ENCODE peak calls at places on chromosomes 11 and 22, in nine cellular contexts. Q is naive thymus-derived CD4-positive, alpha-beta T cell; D is right lobe of liver; H is GM23248; R is upper lobe of left lung; G is astrocyte; X is left ventricle myocardium inferior; S is CD8-positive, alpha-beta T cell; N is left lung. J is an unnamed sample. For H3K4me1, the result is how much of the 10 kb centered on the place peaks cover.

GRCh38 chr11:116172156-116172555 is 600.6 kb downstream of the BUD13 start:
- DNase-seq in D (no peak), N (no peak), R (no peak), Q (no peak), H (no peak), S (no peak), G (no peak), X (no peak), J (no peak)

GRCh38 chr11:133893381-133893780 is 48.1 kb upstream of the SPATA19 start:
- DNase-seq in S (no peak), H (no peak), X (no peak), Q (no peak), G (no peak), R (peak), D (no peak), N (no peak), J (no peak)

GRCh38 chr11:13118194-13118593 is 109.1 kb downstream of the RASSF10 start:
- DNase-seq in G (peak), X (no peak), S (no peak), Q (no peak), H (peak), N (no peak), D (no peak), R (no peak), J (peak)

GRCh38 chr11:44618561-44619425 is 53.3 kb downstream of the CD82 start:
- DNase-seq in G (no peak), H (no peak), S (no peak), N (no peak), Q (no peak), D (peak), X (peak), R (no peak), J (no peak)

GRCh38 chr22:38953577-38954413 is 3.6 kb upstream of the APOBEC3A start:
- DNase-seq in G (no peak), D (peak), H (peak), Q (no peak), X (no peak), N (no peak), S (peak), R (no peak), J (peak)

GRCh38 chr11:68843703-68844312 is 2.1 kb upstream of the CPT1A start:
- DNase-seq in G (peak), S (peak), H (no peak), R (peak), X (peak), N (peak), Q (peak), D (peak), J (no peak)

GRCh38 chr11:60887531-60887930 is 18.9 kb downstream of the PRPF19 start:
- DNase-seq in D (no peak), N (no peak), X (no peak), Q (no peak), S (peak), G (peak), R (no peak), H (peak), J (peak)

GRCh38 chr11:120337896-120338840 is 2.0 kb downstream of the ARHGEF12 start:
- DNase-seq in G (no peak), H (peak), S (no peak), Q (no peak), N (no peak), R (no peak), X (no peak), D (no peak), J (peak)

GRCh38 chr22:37101311-37102063 is 8.0 kb downstream of the TMPRSS6 start:
- DNase-seq in R (no peak), S (peak), X (no peak), N (no peak), H (no peak), D (no peak), G (no peak), Q (no peak), J (no peak)

GRCh38 chr22:31279327-31279669 is 13.0 kb downstream of the PIK3IP1 start:
- DNase-seq in S (no peak), H (no peak), N (no peak), G (no peak), X (no peak), D (peak), R (no peak), Q (no peak), J (no peak)
- H3K4me1 ChIP-seq in S (half or more), H (under half), N (under half), G (under half), X (under half), D (under half), R (under half), Q (half or more), J (under half)

DNA sequence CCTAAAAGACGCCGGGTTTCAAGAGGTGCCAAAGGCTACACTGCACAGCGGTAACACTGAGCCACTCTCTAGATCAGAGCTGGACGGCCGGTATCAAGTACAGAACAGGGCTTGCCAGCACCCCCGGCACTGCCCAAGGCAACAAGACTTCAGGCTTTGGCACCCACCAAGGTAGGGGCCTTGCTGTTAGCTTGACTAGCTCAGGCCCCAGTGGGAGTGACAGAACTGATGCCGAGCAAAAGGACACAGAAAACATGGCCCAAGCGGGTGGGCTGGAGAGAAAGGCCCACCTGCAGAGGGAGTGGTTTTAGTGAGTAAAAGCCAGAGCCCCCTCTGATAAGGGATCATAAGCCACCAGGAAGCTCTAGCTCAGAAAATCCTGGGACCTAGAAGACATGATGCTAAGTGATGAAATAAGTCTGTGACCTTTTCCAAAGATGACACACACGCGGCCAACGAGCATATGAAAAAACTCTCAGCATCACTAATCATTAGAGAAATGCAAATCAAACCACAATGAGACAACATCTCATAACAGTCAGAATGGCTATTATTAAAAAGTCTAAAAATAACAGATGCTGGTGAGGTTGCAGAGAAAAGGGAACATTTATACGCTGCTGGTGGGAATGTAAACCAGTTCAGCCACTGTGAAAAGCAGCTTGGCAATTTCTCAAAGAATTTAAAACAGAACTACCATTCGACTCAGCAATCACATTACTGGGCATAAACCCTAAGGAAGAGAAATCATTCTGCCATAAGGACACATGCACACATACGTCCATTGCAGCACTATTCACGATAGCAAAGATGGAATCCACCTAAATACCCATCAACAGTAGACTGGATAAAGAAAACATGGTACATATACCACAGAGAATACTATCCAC is 12.9 kb downstream of the EHD1 start:
- DNase-seq in H (peak), S (no peak), G (peak), X (no peak), R (no peak), D (no peak), Q (no peak), N (no peak), J (peak)
- H3K4me1 ChIP-seq in H (half or more), S (half or more), G (half or more), X (half or more), R (half or more), D (under half), Q (half or more), N (half or more), J (half or more)

GRCh38 chr11:65402790-65403189 is 16.4 kb downstream of the FRMD8 start:
- DNase-seq in H (no peak), Q (no peak), R (no peak), X (no peak), G (no peak), S (no peak), N (peak), D (no peak), J (no peak)

GRCh38 chr11:65401073-65401802 is 14.8 kb downstream of the FRMD8 start:
- DNase-seq in H (no peak), X (no peak), S (no peak), R (no peak), Q (no peak), G (no peak), N (no peak), D (no peak), J (no peak)

GRCh38 chr11:65400295-65401072 is 14.0 kb downstream of the FRMD8 start:
- DNase-seq in H (no peak), D (no peak), G (no peak), R (peak), N (peak), S (no peak), X (no peak), Q (no peak), J (no peak)

GRCh38 chr11:65403607-65404121 is 17.2 kb downstream of the FRMD8 start:
- DNase-seq in R (peak), S (peak), Q (no peak), X (no peak), G (no peak), N (peak), H (no peak), D (no peak), J (no peak)

DNA sequence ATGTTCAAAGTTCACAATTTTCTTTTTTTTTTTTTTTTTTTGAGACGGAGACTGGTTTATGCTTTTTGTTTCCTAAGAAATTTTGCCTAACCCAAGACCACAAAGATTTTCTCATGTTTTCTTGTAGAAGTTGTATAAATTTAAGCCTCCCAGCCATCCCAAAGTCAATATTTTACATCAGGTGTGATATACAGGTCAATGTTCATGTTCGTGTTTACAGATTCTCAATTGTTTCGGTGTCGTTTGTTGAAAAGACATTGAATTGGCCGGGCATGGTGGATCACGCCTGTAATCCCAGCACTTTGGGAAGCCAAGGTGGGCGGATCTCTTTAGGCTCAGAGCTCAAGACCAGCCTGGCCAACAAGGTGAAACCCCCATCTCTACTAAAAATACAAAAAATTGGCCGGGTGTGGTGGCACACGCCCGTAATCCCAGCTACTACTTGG is 15.4 kb downstream of the FRMD8 start:
- DNase-seq in D (no peak), G (no peak), X (no peak), Q (no peak), N (no peak), S (no peak), R (no peak), H (no peak), J (no peak)
- H3K4me1 ChIP-seq in D (under half), G (under half), X (under half), Q (under half), N (under half), S (under half), R (under half), H (under half), J (under half)

GRCh38 chr11:75955443-75955842 is 140.4 kb downstream of the UVRAG start:
- DNase-seq in X (no peak), S (no peak), R (no peak), G (no peak), Q (no peak), N (no peak), D (no peak), H (no peak), J (no peak)

GRCh38 chr11:75954039-75954438 is 139.0 kb downstream of the UVRAG start:
- DNase-seq in S (no peak), R (no peak), H (peak), D (no peak), N (no peak), Q (no peak), X (no peak), G (no peak), J (no peak)

DNA sequence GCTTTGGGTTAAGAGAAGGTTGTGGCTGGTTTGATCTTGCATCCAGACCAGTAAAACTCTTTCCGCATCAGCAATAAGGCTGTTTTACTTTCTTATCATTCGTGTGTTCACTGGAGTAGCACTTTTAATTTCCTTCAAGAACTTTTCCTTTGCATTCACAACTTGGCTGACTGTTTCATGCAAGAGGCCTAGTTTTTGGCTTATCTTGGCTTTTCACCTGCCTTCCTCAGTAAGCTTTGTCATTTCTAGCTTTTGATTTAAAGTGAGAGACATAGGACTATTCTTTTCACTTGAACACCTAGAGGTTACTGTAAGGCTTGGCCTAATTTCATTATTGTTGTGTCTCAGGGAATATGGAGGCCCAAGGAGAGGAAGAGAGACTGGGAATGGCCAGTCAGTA is 144.5 kb downstream of the UVRAG start:
- DNase-seq in D (no peak), H (no peak), X (no peak), N (no peak), R (no peak), S (no peak), Q (no peak), G (no peak), J (no peak)
- H3K4me1 ChIP-seq in D (under half), H (under half), X (under half), N (under half), R (under half), S (under half), Q (under half), G (under half), J (under half)

GRCh38 chr11:118923721-118924587 is 1.8 kb downstream of the BCL9L start:
- DNase-seq in G (no peak), R (no peak), Q (peak), N (peak), H (peak), D (no peak), X (no peak), S (peak), J (peak)
- H3K4me1 ChIP-seq in G (half or more), R (half or more), Q (under half), N (half or more), H (under half), D (under half), X (half or more), S (under half), J (half or more)

DNA sequence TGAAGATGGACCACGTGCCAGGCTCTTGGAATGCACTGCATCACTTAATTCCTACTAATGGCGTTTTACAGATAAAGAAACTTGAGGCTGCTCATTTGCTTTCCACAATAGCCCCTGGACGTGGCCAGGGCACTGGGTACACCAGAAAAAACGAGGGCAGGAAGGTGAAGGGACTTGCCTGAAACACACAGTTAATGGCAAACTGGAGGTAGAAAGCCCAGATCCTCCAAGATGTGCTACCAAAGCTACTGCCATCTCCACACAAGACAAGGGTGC is 1.8 kb upstream of the FXYD2 start:
- DNase-seq in X (no peak), N (no peak), G (no peak), D (no peak), R (no peak), H (no peak), S (no peak), Q (no peak), J (no peak)
- H3K4me1 ChIP-seq in X (half or more), N (half or more), G (under half), D (under half), R (under half), H (under half), S (half or more), Q (half or more), J (under half)

GRCh38 chr22:35328472-35328885 is 28.8 kb downstream of the TOM1 start:
- DNase-seq in R (peak), Q (no peak), X (peak), S (no peak), H (no peak), N (peak), D (peak), G (no peak), J (no peak)
- H3K4me1 ChIP-seq in R (under half), Q (under half), X (half or more), S (under half), H (under half), N (half or more), D (under half), G (under half), J (under half)

GRCh38 chr11:75566763-75567279 is 4.8 kb downstream of the SERPINH1 start:
- DNase-seq in D (no peak), H (no peak), S (no peak), N (peak), Q (no peak), R (peak), X (no peak), G (no peak), J (no peak)
- H3K4me1 ChIP-seq in D (under half), H (under half), S (under half), N (half or more), Q (under half), R (half or more), X (half or more), G (under half), J (under half)

GRCh38 chr11:96158126-96158525 is 184.9 kb downstream of the MAML2 start:
- DNase-seq in Q (no peak), S (no peak), X (no peak), R (no peak), G (no peak), D (no peak), N (no peak), H (no peak), J (no peak)
- H3K4me1 ChIP-seq in Q (under half), S (under half), X (half or more), R (under half), G (half or more), D (under half), N (half or more), H (half or more), J (half or more)

DNA sequence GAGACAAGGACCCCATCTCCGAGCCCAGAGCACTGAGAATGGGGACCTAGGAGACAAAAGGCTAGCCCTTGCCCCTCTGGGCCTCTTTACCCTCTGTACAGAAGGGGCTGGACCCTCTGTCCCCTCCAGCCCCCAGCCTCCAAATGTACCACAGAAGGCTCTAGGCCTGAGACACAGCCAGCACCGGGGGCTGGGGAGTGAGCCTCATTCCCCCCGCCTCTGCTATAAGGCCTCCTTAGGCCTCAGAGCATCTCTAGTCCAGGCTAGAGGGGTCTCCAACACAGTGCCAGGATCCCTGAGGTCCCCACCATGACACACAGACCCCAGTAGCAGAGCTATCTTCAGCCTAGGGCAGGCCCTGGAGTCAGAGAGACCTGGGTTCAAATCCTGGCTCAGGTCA is 4.8 kb downstream of the SMTN start:
- DNase-seq in R (no peak), Q (no peak), X (no peak), G (no peak), H (no peak), D (no peak), S (no peak), N (no peak), J (no peak)
- H3K4me1 ChIP-seq in R (under half), Q (under half), X (half or more), G (under half), H (under half), D (under half), S (under half), N (under half), J (under half)